ENCODE peak calls at places on chromosomes 5 and 9, in five cellular contexts. I is A549, M is K562, N is ovary, B is sigmoid colon. U is an unnamed sample.

GRCh38 chr9:128082173-128082572 is 14.1 kb downstream of the SLC25A25 start:
- DNase-seq in I (no peak), M (peak), N (no peak), B (no peak), U (no peak)

GRCh38 chr9:2727966-2728613 is 10.8 kb downstream of the KCNV2 start:
- DNase-seq in I (peak), M (peak), N (peak), B (no peak), U (peak)

GRCh38 chr5:135271533-135272310 is 127.3 kb downstream of the MACROH2A1 start:
- DNase-seq in I (no peak), M (peak), N (no peak), B (no peak), U (peak)

GRCh38 chr5:135391123-135391868 is 7.7 kb downstream of the MACROH2A1 start:
- DNase-seq in I (no peak), M (no peak), N (no peak), B (no peak), U (no peak)

GRCh38 chr9:120593250-120593954 is 13.4 kb upstream of the CDK5RAP2 start:
- DNase-seq in I (no peak), M (no peak), N (no peak), B (no peak), U (no peak)

GRCh38 chr5:181246276-181247050 is 2.8 kb upstream of the RACK1 start:
- DNase-seq in I (peak), M (peak), N (peak), B (peak), U (peak)

GRCh38 chr5:23631283-23632045 is 124.1 kb downstream of the PRDM9 start:
- DNase-seq in I (peak), M (no peak), N (no peak), B (no peak), U (no peak)

GRCh38 chr5:174623438-174624019 is 100.9 kb upstream of the MSX2 start:
- DNase-seq in I (no peak), M (no peak), N (no peak), B (no peak), U (peak)

GRCh38 chr9:4640027-4640426 is 22.1 kb upstream of the PLPP6 start:
- DNase-seq in I (peak), M (peak), N (no peak), B (no peak), U (peak)

GRCh38 chr9:110016340-110016739 is 191.6 kb downstream of the C9orf152 start:
- DNase-seq in I (peak), M (no peak), N (no peak), B (no peak), U (peak)

GRCh38 chr5:7540806-7541205 is 144.9 kb downstream of the ADCY2 start:
- DNase-seq in I (no peak), M (no peak), N (no peak), B (no peak), U (no peak)

GRCh38 chr5:25995209-25995608 is 1043.2 kb downstream of the CDH9 start:
- DNase-seq in I (peak), M (no peak), N (no peak), B (no peak), U (no peak)

GRCh38 chr5:18466731-18467130 is 832.5 kb downstream of the TAF11L14 start:
- DNase-seq in I (no peak), M (no peak), N (no peak), B (no peak), U (no peak)

GRCh38 chr9:92481029-92481633 is 1.2 kb downstream of the ASPN start:
- DNase-seq in I (no peak), M (no peak), N (no peak), B (no peak), U (no peak)

GRCh38 chr5:134477462-134478245 is 47.8 kb upstream of the JADE2 start:
- DNase-seq in I (peak), M (no peak), N (no peak), B (no peak), U (no peak)

GRCh38 chr5:121525731-121526130 is 326.0 kb upstream of the FTMT start:
- DNase-seq in I (no peak), M (no peak), N (no peak), B (no peak), U (no peak)

GRCh38 chr5:41776435-41776834 is 93.8 kb downstream of the OXCT1 start:
- DNase-seq in I (no peak), M (no peak), N (no peak), B (no peak), U (no peak)

GRCh38 chr9:119761737-119762136 is 392.5 kb upstream of the BRINP1 start:
- DNase-seq in I (no peak), M (no peak), N (no peak), B (no peak), U (no peak)

GRCh38 chr5:97000391-97000790 is 64.5 kb downstream of the LNPEP start:
- DNase-seq in I (peak), M (no peak), N (no peak), B (no peak), U (no peak)

GRCh38 chr9:19420877-19421276 is 12.1 kb downstream of the ACER2 start:
- DNase-seq in I (no peak), M (no peak), N (no peak), B (no peak), U (no peak)

GRCh38 chr5:113020461-113021273 is 44.1 kb downstream of the DCP2 start:
- DNase-seq in I (no peak), M (no peak), N (no peak), B (no peak), U (no peak)

GRCh38 chr5:145991044-145991575 is 54.7 kb downstream of the SH3RF2 start:
- DNase-seq in I (no peak), M (no peak), N (no peak), B (no peak), U (no peak)

GRCh38 chr9:89419978-89420394 is 77.9 kb downstream of the SEMA4D start:
- DNase-seq in I (no peak), M (no peak), N (no peak), B (peak), U (no peak)

DNA sequence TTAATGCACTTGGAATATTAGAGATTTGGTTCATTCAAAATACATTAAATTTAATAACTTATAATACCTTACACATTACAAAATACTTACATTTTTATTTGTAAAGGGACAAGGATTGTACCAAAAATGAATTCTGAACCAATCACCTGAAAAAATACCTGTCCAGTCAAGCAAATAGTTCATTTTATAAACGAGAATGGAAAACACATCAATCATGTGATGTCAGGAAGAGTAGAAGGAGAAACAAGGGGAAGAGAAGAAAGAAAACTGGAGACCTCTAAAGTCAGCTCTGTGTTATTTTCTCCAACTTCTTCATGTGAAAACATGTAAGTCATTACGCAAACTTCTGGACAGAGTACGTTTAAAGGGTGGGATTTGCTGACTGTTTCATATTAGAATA is 989.0 kb upstream of the NUDT12 start:
- DNase-seq in I (no peak), M (no peak), N (no peak), B (no peak), U (no peak)
- TF ChIP-seq EP300 in I (no peak), M (no peak), N (no peak), B (no peak), U (no peak)

GRCh38 chr9:134538856-134539562 is 102.6 kb upstream of the COL5A1 start:
- DNase-seq in I (no peak), M (no peak), N (no peak), B (no peak), U (no peak)
- TF ChIP-seq EP300 in I (no peak), M (no peak), N (no peak), B (no peak), U (no peak)

GRCh38 chr5:148145916-148146315 is 22.4 kb upstream of the SPINK14 start:
- DNase-seq in I (no peak), M (no peak), N (no peak), B (no peak), U (no peak)
- TF ChIP-seq EP300 in I (no peak), M (no peak), N (no peak), B (no peak), U (no peak)

DNA sequence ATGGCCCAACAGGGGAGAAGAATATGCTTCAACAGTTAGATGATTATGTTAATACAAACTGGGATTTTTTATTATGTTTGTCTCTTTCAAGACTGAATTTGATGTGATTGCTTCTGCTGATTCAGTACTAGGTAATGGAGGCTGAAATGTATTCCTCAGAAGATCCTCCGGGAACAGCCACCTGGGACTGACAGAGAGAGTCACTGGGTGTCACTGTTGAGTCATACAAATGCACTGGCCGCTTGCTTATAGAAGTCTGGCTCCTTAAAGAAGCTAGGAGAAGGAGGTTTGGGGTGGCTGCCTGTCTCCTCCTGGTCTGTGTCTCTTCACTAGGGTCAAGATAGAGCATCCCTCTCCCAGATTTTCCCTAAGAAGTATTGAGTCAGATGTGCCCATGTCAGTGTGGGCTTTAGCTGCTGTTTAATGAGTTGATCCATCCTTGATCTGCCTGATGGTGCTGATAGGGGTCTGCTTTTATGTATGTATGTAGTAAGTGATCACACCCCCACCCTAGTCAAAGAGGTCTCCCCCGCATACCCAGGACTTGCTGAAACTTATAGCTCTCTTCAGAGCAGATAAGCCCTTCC is 773.4 kb downstream of the BRINP1 start:
- DNase-seq in I (peak), M (no peak), N (no peak), B (peak), U (peak)
- TF ChIP-seq EP300 in I (no peak), M (no peak), N (no peak), B (no peak), U (no peak)

DNA sequence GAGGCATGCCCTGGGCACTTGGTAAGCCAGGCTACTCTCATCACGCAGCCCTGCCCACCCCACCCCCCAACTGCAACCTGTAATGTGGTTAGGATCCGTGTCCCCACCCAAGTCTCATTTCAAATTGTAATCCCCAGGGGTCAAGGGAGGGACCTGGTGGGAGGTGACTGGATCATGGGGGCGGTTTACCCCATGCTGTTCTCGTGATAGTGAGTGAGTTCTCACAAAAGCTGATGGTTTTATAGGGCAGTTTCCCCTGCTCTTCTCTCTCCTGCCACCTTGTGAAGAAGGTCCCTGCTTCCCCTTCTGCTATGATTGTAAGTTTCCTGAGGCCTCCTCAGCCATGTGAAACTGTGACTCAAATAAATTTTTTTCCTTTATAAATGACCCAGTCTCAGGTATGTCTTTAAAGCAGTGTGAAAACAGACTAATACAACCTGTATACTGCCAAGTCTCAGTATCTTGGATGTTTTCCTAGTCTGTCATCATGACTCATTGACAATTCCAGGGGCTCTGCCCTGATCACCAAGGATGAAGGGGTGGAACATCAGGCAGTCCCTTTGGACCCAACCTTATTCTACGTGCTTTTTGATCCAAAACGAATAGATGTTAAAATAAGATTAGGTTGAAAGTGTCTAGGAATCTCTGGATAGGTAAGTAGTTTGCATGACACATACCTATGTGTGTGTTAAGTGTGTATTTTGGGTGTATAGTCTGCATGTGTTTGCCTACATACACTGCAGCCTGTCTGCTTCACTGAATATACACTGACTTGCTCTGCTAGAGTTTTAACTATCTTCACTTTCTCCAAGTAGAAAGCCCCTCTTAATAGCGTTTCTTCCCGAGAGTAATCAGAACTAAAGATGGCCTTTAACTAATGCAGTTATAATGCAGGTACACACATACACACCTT is 293.8 kb downstream of the SLIT3 start:
- DNase-seq in I (peak), M (no peak), N (no peak), B (no peak), U (no peak)
- TF ChIP-seq EP300 in I (no peak), M (no peak), N (no peak), B (no peak), U (no peak)

GRCh38 chr5:147911427-147911826 is 5.1 kb upstream of the C5orf46 start:
- DNase-seq in I (no peak), M (no peak), N (no peak), B (peak), U (no peak)
- TF ChIP-seq EP300 in I (no peak), M (no peak), N (no peak), B (peak), U (no peak)

GRCh38 chr5:149220750-149221149 is 50.9 kb upstream of the AFAP1L1 start:
- DNase-seq in I (no peak), M (no peak), N (no peak), B (no peak), U (no peak)

GRCh38 chr5:149217802-149218153 is 53.9 kb upstream of the AFAP1L1 start:
- DNase-seq in I (no peak), M (no peak), N (no peak), B (no peak), U (no peak)

GRCh38 chr5:149221731-149222342 is 49.8 kb upstream of the AFAP1L1 start:
- DNase-seq in I (no peak), M (no peak), N (no peak), B (no peak), U (no peak)

GRCh38 chr5:149221326-149221725 is 50.3 kb upstream of the AFAP1L1 start:
- DNase-seq in I (no peak), M (no peak), N (no peak), B (no peak), U (no peak)

DNA sequence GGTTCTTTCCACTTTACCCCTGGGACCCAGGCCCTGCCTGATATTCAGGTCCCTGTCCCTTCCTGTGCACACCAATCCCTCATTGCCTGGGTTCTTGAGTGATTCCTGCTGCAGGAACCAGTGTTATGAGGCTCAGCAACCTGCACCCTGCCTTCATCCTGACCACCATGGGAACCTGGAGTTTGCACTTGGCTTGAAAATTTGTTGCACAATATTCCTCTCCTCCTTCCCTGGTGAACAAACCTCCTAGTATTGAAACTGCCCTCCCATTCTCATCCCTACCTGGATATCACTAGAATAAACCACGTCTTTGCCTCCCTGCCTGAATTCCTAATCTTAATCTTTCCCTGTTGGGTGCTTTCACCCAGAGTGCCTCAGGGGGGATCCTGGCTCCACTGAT is 52.1 kb upstream of the AFAP1L1 start:
- DNase-seq in I (no peak), M (no peak), N (no peak), B (no peak), U (no peak)
- TF ChIP-seq EP300 in I (no peak), M (no peak), N (no peak), B (no peak), U (no peak)

GRCh38 chr9:78396087-78396486 is 99.2 kb downstream of the PSAT1 start:
- DNase-seq in I (no peak), M (no peak), N (no peak), B (no peak), U (no peak)

GRCh38 chr9:78393340-78393739 is 96.4 kb downstream of the PSAT1 start:
- DNase-seq in I (no peak), M (no peak), N (no peak), B (no peak), U (no peak)

GRCh38 chr9:78397045-78397843 is 100.3 kb downstream of the PSAT1 start:
- DNase-seq in I (no peak), M (no peak), N (no peak), B (no peak), U (peak)

GRCh38 chr9:78399153-78399552 is 102.2 kb downstream of the PSAT1 start:
- DNase-seq in I (no peak), M (no peak), N (no peak), B (no peak), U (no peak)

DNA sequence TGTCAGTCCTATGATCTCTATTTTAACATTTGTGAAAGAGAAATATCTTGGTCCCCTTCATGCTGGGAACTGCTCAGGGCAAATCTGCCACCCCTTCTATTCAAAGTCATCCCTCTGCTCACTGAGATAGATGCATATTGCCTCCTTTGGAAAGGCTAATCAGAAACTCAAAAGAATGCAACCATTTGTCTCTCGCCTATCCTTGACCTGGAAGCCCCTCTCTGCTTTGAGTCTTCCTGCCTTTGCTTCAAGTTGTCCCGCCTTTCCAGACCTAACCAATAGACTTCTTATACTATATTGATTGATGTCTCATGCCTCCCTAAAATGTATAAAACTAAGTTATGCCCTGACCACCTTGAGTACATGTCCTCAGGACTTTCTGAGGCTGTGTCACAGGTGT is 97.0 kb downstream of the PSAT1 start:
- DNase-seq in I (no peak), M (no peak), N (no peak), B (no peak), U (no peak)
- TF ChIP-seq EP300 in I (no peak), M (no peak), N (no peak), B (no peak), U (no peak)

GRCh38 chr9:134451700-134452458 is 125.6 kb downstream of the RXRA start:
- DNase-seq in I (no peak), M (no peak), N (no peak), B (no peak), U (no peak)

GRCh38 chr9:134445000-134445399 is 118.7 kb downstream of the RXRA start:
- DNase-seq in I (peak), M (no peak), N (no peak), B (no peak), U (no peak)

GRCh38 chr9:134453776-134454175 is 127.5 kb downstream of the RXRA start:
- DNase-seq in I (no peak), M (no peak), N (no peak), B (no peak), U (no peak)

GRCh38 chr9:134452728-134453127 is 126.5 kb downstream of the RXRA start:
- DNase-seq in I (no peak), M (no peak), N (no peak), B (no peak), U (no peak)

GRCh38 chr9:134449180-134449916 is 123.1 kb downstream of the RXRA start:
- DNase-seq in I (peak), M (peak), N (peak), B (peak), U (peak)
- TF ChIP-seq EP300 in I (no peak), M (no peak), N (no peak), B (no peak), U (no peak)

DNA sequence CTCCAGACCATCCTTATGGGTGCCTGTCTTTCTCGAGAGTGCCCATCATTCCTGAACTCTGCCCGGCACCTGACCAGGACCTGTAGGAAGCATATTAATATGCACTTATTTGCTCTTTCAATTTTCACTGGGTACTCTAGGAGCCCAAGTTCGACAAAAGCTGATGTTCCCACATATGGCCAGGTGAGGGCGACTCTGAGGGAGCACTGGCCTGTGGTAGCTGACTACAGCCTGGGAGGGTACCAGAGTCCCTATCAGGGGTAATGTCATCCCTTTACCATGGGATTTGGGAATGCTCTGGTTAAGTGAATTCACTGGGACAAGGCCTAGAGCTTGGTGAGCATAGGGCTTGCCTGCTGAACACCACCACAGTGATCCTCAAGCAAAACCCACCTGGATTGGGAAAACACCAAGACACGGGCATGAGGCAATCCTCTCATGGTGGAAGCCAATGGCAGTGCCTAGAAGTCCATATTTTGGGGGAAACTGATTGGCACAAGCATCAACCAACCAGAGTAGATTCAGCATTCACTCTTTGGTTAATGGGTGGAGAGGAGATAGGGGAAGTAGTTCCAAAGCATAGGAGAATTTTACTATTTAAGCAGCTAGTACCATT is 112.2 kb downstream of the MTX3 start:
- DNase-seq in I (peak), M (peak), N (no peak), B (no peak), U (peak)
- TF ChIP-seq EP300 in I (no peak), M (no peak), N (no peak), B (no peak), U (no peak)